ENCODE peak calls at places on chromosomes 4 and X, in seven cellular contexts. Y, T, R, U, N, B and V are unnamed samples.

GRCh38 chrX:43881410-43882293 is 598 bp downstream of the MAOB start:
- DNase-seq in Y (no peak), T (peak; percentile 24), R (no peak), U (peak; percentile 17), N (no peak), B (no peak), V (peak; percentile 9)

GRCh38 chr4:2792396-2792710 is 532 bp upstream of the SH3BP2 start:
- DNase-seq in Y (no peak), T (peak; percentile 5), R (no peak), U (no peak), N (no peak), B (no peak), V (no peak)

GRCh38 chrX:71533850-71534515 is 1.1 kb downstream of the OGT start:
- DNase-seq in Y (no peak), T (peak; percentile 30), R (peak; percentile 30), U (peak; percentile 42), N (peak; percentile 53), B (peak; percentile 54), V (peak; percentile 59)

GRCh38 chr4:123327346-123327745 is 69.2 kb upstream of the SPRY1 start:
- DNase-seq in Y (no peak), T (no peak), R (no peak), U (no peak), N (no peak), B (no peak), V (no peak)

GRCh38 chrX:19846995-19847790 is 40.2 kb downstream of the SH3KBP1 start:
- DNase-seq in Y (no peak), T (peak; percentile 58), R (peak; percentile 59), U (no peak), N (peak; percentile 30), B (peak; percentile 33), V (peak; percentile 87)

GRCh38 chr4:8303485-8304281 is 34.1 kb downstream of the HTRA3 start:
- DNase-seq in Y (peak; percentile 62), T (peak; percentile 59), R (peak; percentile 90), U (no peak), N (no peak), B (no peak), V (peak; percentile 99)

GRCh38 chr4:109412805-109413204 is 20.8 kb upstream of the SEC24B start:
- DNase-seq in Y (no peak), T (no peak), R (no peak), U (no peak), N (no peak), B (no peak), V (no peak)

GRCh38 chrX:101764538-101764937 is 104.9 kb upstream of the ARMCX2 start:
- DNase-seq in Y (no peak), T (no peak), R (no peak), U (no peak), N (no peak), B (no peak), V (peak; percentile 34)

GRCh38 chrX:107686792-107687191 is 58.5 kb downstream of the PRPS1 start:
- DNase-seq in Y (no peak), T (no peak), R (no peak), U (no peak), N (no peak), B (no peak), V (no peak)

GRCh38 chr4:101938836-101939235 is 148.3 kb downstream of the BANK1 start:
- DNase-seq in Y (no peak), T (no peak), R (no peak), U (no peak), N (no peak), B (no peak), V (no peak)

GRCh38 chr4:70183168-70183939 is 12.2 kb upstream of the ODAM start:
- DNase-seq in Y (peak; percentile 65), T (peak; percentile 79), R (peak; percentile 71), U (peak; percentile 3), N (peak; percentile 83), B (peak; percentile 65), V (peak; percentile 74)

GRCh38 chr4:24734511-24734910 is 60.9 kb upstream of the SOD3 start:
- DNase-seq in Y (no peak), T (no peak), R (no peak), U (no peak), N (no peak), B (no peak), V (peak; percentile 48)

GRCh38 chr4:56655627-56656345 is 25.3 kb downstream of the HOPX start:
- DNase-seq in Y (no peak), T (peak; percentile 31), R (no peak), U (peak; percentile 84), N (peak; percentile 33), B (no peak), V (peak; percentile 29)

GRCh38 chrX:143340190-143340589 is 177.1 kb downstream of the SPANXN3 start:
- DNase-seq in Y (no peak), T (no peak), R (no peak), U (peak; percentile 2), N (no peak), B (no peak), V (no peak)

GRCh38 chrX:20144491-20144890 is 2.9 kb upstream of the EIF1AX start:
- DNase-seq in Y (no peak), T (no peak), R (peak; percentile 73), U (no peak), N (no peak), B (no peak), V (peak; percentile 66)

GRCh38 chrX:128781506-128781905 is 729.3 kb upstream of the ACTRT1 start:
- DNase-seq in Y (no peak), T (peak; percentile 49), R (peak; percentile 46), U (peak; percentile 49), N (peak; percentile 59), B (peak; percentile 43), V (no peak)

GRCh38 chr4:14178421-14178820 is 550.9 kb upstream of the BOD1L1 start:
- DNase-seq in Y (no peak), T (peak; percentile 10), R (peak; percentile 68), U (no peak), N (peak; percentile 31), B (peak; percentile 79), V (peak; percentile 56)

GRCh38 chr4:168633071-168633470 is 136.2 kb downstream of the PALLD start:
- DNase-seq in Y (no peak), T (no peak), R (peak; percentile 17), U (no peak), N (no peak), B (no peak), V (no peak)

DNA sequence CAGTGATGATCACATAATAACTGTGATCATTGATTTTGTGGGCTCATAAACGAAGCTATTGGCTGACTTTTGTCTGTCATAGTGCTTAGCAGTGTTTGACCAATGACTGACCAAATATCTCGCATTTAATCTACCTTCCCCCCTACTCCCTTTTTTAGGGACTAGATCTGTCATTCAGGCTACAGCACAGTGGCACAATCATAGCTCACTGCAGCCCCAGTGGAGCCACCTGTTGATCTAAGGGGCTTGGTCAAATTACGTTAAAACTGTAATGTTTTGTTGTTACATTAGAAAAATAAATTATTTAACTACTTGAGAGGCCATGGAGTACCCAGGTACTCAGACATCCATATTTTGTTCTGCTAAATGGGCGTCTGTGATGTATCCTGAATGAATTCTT is 1.5 kb downstream of the FUNDC2 start:
- DNase-seq in Y (no peak), T (no peak), R (peak; percentile 29), U (no peak), N (no peak), B (no peak), V (no peak)
- H3K4me2 ChIP-seq in Y (peak overlapping the region; percentile 78), T (peak overlapping the region; percentile 75), R (peak overlapping the region; percentile 83), U (peak overlapping the region; percentile 73), N (peak overlapping the region; percentile 82), B (peak overlapping the region; percentile 70), V (peak overlapping the region; percentile 90)

GRCh38 chrX:81257817-81258216 is 55.9 kb downstream of the SH3BGRL start:
- DNase-seq in Y (no peak), T (no peak), R (no peak), U (no peak), N (no peak), B (no peak), V (no peak)

GRCh38 chrX:81259008-81259713 is 57.3 kb downstream of the SH3BGRL start:
- DNase-seq in Y (no peak), T (no peak), R (no peak), U (no peak), N (no peak), B (no peak), V (peak; percentile 28)

GRCh38 chrX:81263067-81263466 is 61.2 kb downstream of the SH3BGRL start:
- DNase-seq in Y (no peak), T (no peak), R (no peak), U (no peak), N (peak; percentile 22), B (no peak), V (no peak)

GRCh38 chrX:81261576-81261975 is 59.7 kb downstream of the SH3BGRL start:
- DNase-seq in Y (no peak), T (no peak), R (peak; percentile 75), U (no peak), N (no peak), B (no peak), V (peak; percentile 56)

GRCh38 chrX:81259714-81260395 is 58.0 kb downstream of the SH3BGRL start:
- DNase-seq in Y (no peak), T (no peak), R (peak; percentile 19), U (no peak), N (no peak), B (no peak), V (peak; percentile 61)
- H3K9me2 ChIP-seq in Y (no peaks in the 10 kb centered on the region), T (no peaks in the 10 kb centered on the region), R (no peaks in the 10 kb centered on the region), U (no peaks in the 10 kb centered on the region), N (no peaks in the 10 kb centered on the region), B (no peaks in the 10 kb centered on the region), V (no peaks in the 10 kb centered on the region)

GRCh38 chr4:26830016-26830415 is 30.6 kb upstream of the STIM2 start:
- DNase-seq in Y (no peak), T (no peak), R (no peak), U (no peak), N (no peak), B (no peak), V (no peak)
- H3K4me2 ChIP-seq in Y (no peak overlapping the region), T (no peak overlapping the region), R (no peak overlapping the region), U (no peak overlapping the region), N (peak overlapping the region; percentile 26), B (no peak overlapping the region), V (no peak overlapping the region)

DNA sequence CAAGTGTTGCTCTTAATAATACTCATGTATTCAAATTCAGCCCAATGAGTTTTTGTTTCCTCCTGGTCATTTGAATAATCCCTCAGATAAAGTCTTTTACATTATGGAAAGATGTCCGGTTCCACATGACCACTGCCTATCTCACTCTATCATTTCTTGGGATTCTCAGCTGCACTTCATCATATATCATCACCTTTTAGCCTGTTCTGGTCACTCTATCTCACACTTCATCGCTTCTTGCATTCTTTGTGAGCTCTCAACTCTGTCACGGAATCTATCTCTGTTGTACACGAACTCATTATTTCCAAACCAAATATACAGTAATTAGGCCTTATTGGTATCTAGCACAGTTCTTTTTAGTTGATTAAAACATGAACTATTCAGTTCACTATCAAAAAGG is 126.9 kb upstream of the HAND2 start:
- DNase-seq in Y (no peak), T (no peak), R (no peak), U (no peak), N (no peak), B (no peak), V (no peak)
- H3K9me2 ChIP-seq in Y (no peaks in the 10 kb centered on the region), T (no peaks in the 10 kb centered on the region), R (no peaks in the 10 kb centered on the region), U (no peaks in the 10 kb centered on the region), N (no peaks in the 10 kb centered on the region), B (no peaks in the 10 kb centered on the region), V (no peaks in the 10 kb centered on the region)

GRCh38 chr4:185969657-185970056 is 99.3 kb upstream of the TLR3 start:
- DNase-seq in Y (no peak), T (no peak), R (no peak), U (no peak), N (no peak), B (no peak), V (no peak)

GRCh38 chr4:185966997-185967775 is 101.8 kb upstream of the TLR3 start:
- DNase-seq in Y (no peak), T (no peak), R (peak; percentile 46), U (no peak), N (no peak), B (no peak), V (peak; percentile 13)

GRCh38 chr4:185966549-185966948 is 102.4 kb upstream of the TLR3 start:
- DNase-seq in Y (no peak), T (no peak), R (no peak), U (no peak), N (no peak), B (no peak), V (no peak)

GRCh38 chr4:185965456-185966384 is 103.2 kb upstream of the TLR3 start:
- DNase-seq in Y (no peak), T (no peak), R (no peak), U (no peak), N (no peak), B (peak; percentile 14), V (no peak)
- H3K4me2 ChIP-seq in Y (no peak overlapping the region), T (no peak overlapping the region), R (no peak overlapping the region), U (no peak overlapping the region), N (no peak overlapping the region), B (no peak overlapping the region), V (no peak overlapping the region)